ENCODE peak calls at places on chromosomes 11 and 22, in six cellular contexts. A is upper lobe of left lung, U is HCT116, J is HepG2, C is GM12878, Q is K562. F is an unnamed sample.

GRCh38 chr11:12868315-12869073 is 140.6 kb upstream of the RASSF10 start:
- ATAC-seq in A (no peak), U (peak), J (no peak), C (no peak), Q (peak), F (no peak)

GRCh38 chr22:11598492-11599440 is 3929.2 kb upstream of the OR11H1 start:
- ATAC-seq in A (peak), U (no peak), J (no peak), C (no peak), Q (no peak), F (no peak)

GRCh38 chr11:11313902-11314692 is 39.0 kb downstream of the CSNK2A3 start:
- ATAC-seq in A (peak), U (no peak), J (no peak), C (no peak), Q (no peak), F (no peak)

GRCh38 chr11:60955566-60955965 is 3.6 kb upstream of the SLC15A3 start:
- ATAC-seq in A (no peak), U (no peak), J (no peak), C (no peak), Q (no peak), F (no peak)

GRCh38 chr22:38489142-38489541 is 17.0 kb downstream of the DDX17 start:
- ATAC-seq in A (no peak), U (no peak), J (no peak), C (no peak), Q (no peak), F (no peak)

GRCh38 chr11:16321148-16321547 is 35.2 kb downstream of the SOX6 start:
- ATAC-seq in A (no peak), U (no peak), J (no peak), C (no peak), Q (no peak), F (no peak)

GRCh38 chr11:68651208-68651984 is 32.9 kb upstream of the GAL start:
- ATAC-seq in A (no peak), U (no peak), J (no peak), C (no peak), Q (no peak), F (no peak)

GRCh38 chr22:41302016-41302767 is 867 bp downstream of the ZC3H7B start:
- ATAC-seq in A (peak), U (no peak), J (peak), C (peak), Q (peak), F (no peak)

GRCh38 chr22:17910561-17911311 is 113.6 kb downstream of the MICAL3 start:
- ATAC-seq in A (peak), U (no peak), J (peak), C (no peak), Q (peak), F (peak)

GRCh38 chr11:125123194-125123946 is 11.9 kb upstream of the TMEM218 start:
- ATAC-seq in A (no peak), U (no peak), J (peak), C (no peak), Q (no peak), F (no peak)

GRCh38 chr22:43923191-43923590 is 414 bp upstream of the PNPLA3 start:
- ATAC-seq in A (no peak), U (no peak), J (no peak), C (peak), Q (no peak), F (no peak)

GRCh38 chr22:22667966-22668880 is 23.8 kb downstream of the GGTLC2 start:
- ATAC-seq in A (no peak), U (no peak), J (no peak), C (no peak), Q (no peak), F (no peak)

GRCh38 chr11:66107600-66108151 is 37.6 kb downstream of the PACS1 start:
- ATAC-seq in A (no peak), U (no peak), J (no peak), C (no peak), Q (no peak), F (no peak)

GRCh38 chr11:115170133-115170815 is 333.9 kb downstream of the CADM1 start:
- ATAC-seq in A (no peak), U (no peak), J (peak), C (no peak), Q (no peak), F (no peak)

GRCh38 chr11:104694259-104695070 is 203.8 kb downstream of the CASP12 start:
- ATAC-seq in A (peak), U (no peak), J (no peak), C (no peak), Q (no peak), F (no peak)

GRCh38 chr22:19571995-19572394 is 47.8 kb upstream of the CLDN5 start:
- ATAC-seq in A (no peak), U (no peak), J (no peak), C (no peak), Q (no peak), F (peak)

GRCh38 chr11:116811194-116811593 is 11.9 kb downstream of the APOA4 start:
- ATAC-seq in A (no peak), U (no peak), J (no peak), C (no peak), Q (peak), F (no peak)

GRCh38 chr11:129865701-129866100 is 29.7 kb downstream of the NFRKB start:
- ATAC-seq in A (no peak), U (no peak), J (no peak), C (no peak), Q (no peak), F (no peak)

GRCh38 chr11:69662021-69662698 is 13.0 kb downstream of the LTO1 start:
- ATAC-seq in A (no peak), U (peak), J (peak), C (no peak), Q (peak), F (no peak)

GRCh38 chr11:98068251-98068650 is 952.5 kb upstream of the CNTN5 start:
- ATAC-seq in A (no peak), U (no peak), J (no peak), C (no peak), Q (no peak), F (no peak)

GRCh38 chr11:70358797-70359196 is 39.5 kb upstream of the CTTN start:
- ATAC-seq in A (peak), U (no peak), J (no peak), C (no peak), Q (no peak), F (no peak)

GRCh38 chr11:118610220-118610772 is 2.9 kb downstream of the PHLDB1 start:
- ATAC-seq in A (no peak), U (no peak), J (no peak), C (peak), Q (no peak), F (no peak)
- TF ChIP-seq POLR2A in A (no peak), U (no peak), J (no peak), C (no peak), Q (no peak), F (no peak)

DNA sequence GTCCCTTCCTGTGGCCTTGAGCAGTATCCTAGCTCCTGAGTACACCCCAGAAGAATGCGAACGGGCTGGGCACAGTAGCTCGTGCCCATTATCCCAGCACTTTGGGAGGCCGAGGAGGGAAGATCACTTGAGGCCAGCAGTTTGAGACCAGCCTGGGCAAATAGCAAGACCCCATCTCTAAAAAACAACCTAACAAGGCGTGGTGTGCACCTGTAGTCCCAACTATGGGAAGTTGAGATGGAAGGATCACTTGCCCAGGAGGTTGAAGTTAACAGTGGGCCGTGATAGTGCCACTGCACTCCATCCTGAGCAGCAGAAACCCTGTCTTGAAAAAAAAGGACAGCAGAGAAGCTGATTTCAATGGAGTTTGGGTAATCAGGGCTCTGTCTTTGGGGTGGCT is 3.3 kb downstream of the RPLP2 start:
- ATAC-seq in A (no peak), U (no peak), J (no peak), C (no peak), Q (no peak), F (no peak)
- TF ChIP-seq POLR2AphosphoS5 in A (no peak), U (no peak), J (no peak), C (no peak), Q (peak), F (no peak)

GRCh38 chr11:103537904-103538502 is 428.8 kb downstream of the DYNC2H1 start:
- ATAC-seq in A (no peak), U (peak), J (no peak), C (peak), Q (no peak), F (no peak)
- TF ChIP-seq CTCF in A (no peak), U (peak), J (no peak), C (peak), Q (no peak), F (no peak)

DNA sequence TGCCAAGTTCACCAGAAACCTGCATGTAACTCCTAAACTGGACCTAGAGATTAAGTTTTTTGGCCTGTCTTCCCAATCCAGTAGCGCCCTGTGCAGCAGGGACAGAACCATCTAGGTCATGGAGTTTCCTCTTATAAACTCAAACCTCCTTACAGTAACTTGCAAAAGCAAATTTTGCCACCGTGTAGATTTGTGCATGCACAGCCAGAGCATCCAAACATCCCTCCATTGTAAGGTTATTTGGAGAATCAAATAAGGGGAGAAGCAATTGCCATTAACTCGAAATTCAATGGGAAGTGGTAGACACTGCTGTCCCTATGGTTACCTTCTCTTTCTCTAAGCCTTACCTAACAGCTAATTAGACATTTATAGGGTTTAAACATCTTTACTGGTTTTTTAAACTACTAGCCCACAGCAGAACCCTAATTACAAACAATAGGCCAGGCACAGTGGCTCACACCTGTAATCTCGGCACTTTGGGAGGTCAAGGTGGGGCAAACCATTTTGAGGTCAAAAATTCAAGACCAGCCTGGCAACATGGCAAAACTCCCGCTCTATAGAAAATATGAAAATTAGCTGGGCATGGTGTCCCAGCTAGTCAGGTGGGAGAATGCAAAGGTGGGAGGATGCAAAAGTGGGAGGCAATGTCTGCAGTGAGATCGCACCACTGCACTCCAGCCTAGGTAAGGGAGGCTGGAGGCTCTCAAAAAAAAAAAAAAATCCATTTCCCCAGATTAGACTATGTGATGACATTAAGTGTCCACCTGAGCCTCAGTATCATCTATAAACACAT is 6.6 kb downstream of the HSPA8 start:
- ATAC-seq in A (no peak), U (peak), J (no peak), C (peak), Q (peak), F (no peak)
- TF ChIP-seq POLR2A in A (no peak), U (peak), J (peak), C (no peak), Q (peak), F (no peak)

DNA sequence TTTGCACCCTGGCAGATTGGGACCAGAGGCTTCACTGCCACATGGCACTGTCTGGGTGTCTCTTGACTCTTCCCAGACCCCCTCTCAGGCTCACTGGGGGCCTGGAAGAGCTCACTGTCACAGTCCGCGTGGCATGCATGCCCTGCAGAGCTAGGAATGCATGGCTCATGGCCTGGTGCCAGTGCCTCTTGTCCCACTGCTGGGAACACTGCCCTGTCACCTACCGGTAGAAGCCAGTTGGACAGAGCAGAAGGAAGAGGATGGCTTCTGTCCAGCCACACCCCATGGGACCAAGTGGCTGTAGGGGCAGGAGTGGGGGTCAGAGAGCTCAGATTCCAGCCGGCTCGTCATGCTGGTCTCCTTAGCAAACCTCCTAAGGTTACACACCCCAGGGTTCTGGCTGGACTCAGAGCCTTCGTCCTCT is 29.7 kb downstream of the MB start:
- ATAC-seq in A (no peak), U (no peak), J (no peak), C (no peak), Q (no peak), F (peak)
- TF ChIP-seq POLR2AphosphoS5 in A (peak), U (no peak), J (no peak), C (no peak), Q (no peak), F (peak)

DNA sequence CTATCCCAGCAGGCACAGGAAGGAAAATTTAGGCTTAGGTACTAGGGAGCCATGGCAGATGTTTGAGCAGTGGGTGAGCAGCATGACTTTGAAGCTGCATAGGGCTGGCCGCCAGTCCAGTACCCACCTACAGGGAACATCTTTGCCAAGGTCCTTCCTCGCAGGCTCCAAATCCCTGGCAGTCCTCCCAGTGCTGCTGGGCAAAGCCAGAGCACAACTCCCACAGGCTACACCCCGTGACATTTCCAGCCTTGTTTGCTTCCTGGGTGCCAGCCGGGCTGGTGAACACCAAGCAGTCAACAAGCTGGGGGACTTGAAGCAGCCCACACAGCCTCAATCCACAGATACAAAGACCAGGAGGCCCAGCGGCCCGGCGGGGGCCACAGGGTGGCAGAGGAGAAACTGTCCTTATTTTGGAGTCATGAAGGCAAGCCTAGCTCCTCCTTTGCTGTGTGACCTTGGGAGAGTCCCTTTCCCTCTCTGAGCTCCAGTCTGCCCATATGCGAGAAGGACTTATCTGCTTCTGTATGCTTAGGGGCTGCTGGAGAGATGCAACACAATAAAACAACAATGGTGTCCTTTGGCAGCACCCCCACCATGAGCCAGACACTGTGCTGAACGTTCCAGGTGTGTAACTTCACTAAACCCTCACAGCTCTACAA is 28.0 kb downstream of the TPST2 start:
- ATAC-seq in A (peak), U (no peak), J (no peak), C (no peak), Q (no peak), F (no peak)
- TF ChIP-seq CTCF in A (no peak), U (no peak), J (no peak), C (no peak), Q (no peak), F (no peak)

DNA sequence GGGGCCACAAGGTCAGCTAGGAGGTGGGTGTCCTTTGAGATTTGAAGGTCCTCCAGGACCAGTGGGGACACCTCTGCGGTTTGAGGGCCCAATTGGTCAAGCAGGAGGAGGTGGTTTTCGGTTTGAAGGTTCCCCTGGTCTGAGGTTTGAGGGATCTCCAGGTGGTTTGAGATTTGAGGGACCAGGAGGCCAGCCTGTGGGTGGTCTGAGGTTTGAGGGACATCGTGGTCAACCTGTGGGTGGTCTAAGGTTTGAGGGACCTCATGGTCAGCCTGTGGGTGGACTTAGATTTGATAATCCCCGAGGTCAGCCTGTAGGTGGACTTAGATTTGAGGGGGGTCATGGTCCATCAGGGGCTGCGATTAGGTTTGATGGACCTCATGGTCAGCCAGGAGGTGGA is 11.8 kb downstream of the PCF11 start:
- ATAC-seq in A (no peak), U (no peak), J (peak), C (no peak), Q (no peak), F (no peak)
- TF ChIP-seq POLR2A in A (no peak), U (no peak), J (no peak), C (peak), Q (no peak), F (no peak)

GRCh38 chr11:75260396-75260795 is 19.8 kb downstream of the TPBGL start:
- ATAC-seq in A (peak), U (no peak), J (peak), C (no peak), Q (no peak), F (no peak)
- TF ChIP-seq POLR2AphosphoS5 in A (no peak), U (no peak), J (no peak), C (no peak), Q (no peak), F (no peak)

DNA sequence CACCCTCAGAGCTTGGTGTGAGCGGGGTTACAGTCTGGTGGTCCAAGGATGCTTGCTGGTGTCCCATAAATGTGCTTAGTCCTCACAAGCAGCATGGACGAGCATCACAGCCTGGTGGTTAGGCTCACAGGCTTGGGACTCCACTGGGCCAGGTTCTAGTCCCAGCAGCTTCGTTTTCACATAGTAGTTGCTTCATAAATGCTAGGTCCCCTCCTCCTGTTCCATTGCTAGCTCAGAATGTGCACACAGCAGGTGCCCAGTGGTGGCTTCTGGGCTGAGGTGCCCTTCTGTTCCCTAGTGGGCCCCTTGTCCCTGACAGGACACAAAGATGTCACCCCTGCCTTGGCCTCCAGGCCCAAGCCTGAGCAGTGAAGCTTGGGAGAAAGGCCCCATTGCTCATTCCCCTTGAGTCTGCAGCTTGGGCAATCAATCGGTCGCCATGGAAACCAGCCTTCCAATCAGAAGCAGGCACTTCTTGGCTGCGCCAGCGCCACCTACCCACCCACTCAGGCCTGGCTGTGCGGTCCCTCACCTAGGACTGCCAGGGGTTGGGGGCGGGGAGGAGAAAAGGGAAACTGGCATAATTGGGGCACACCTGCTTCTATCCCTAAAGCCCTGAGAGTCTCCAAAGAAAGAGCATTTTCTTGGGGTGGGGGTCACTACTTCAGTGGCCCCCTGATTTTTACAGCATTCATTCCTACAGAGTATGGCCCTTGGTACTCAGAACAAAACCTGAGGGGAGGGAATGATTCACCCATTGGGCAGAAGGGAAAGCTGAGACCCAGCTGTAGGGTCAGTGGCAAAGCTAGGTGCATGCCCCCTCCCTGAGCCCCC is 48.1 kb downstream of the CYTH4 start:
- ATAC-seq in A (no peak), U (peak), J (peak), C (peak), Q (peak), F (no peak)
- TF ChIP-seq CTCF in A (no peak), U (no peak), J (peak), C (peak), Q (peak), F (no peak)

F was measured in gastroesophageal sphincter.